ENCODE peak calls at places on chromosomes 2 and 18, in seven cellular contexts. O is AG04450, V is RWPE1, K is GM13976, X is GM12865, D is gastrocnemius medialis, M is neural crest cell. G is an unnamed sample.

GRCh38 chr2:187009483-187010239 is 160.7 kb upstream of the ZSWIM2 start:
- DNase-seq in O (no peak), V (peak), K (no peak), X (no peak), D (no peak), M (no peak), G (no peak)

GRCh38 chr18:57627488-57627887 is 5.9 kb upstream of the NARS1 start:
- DNase-seq in O (no peak), V (no peak), K (no peak), X (no peak), D (no peak), M (no peak), G (no peak)

GRCh38 chr2:41647468-41648042 is 400.3 kb upstream of the PKDCC start:
- DNase-seq in O (no peak), V (no peak), K (no peak), X (no peak), D (no peak), M (no peak), G (no peak)

GRCh38 chr18:76679259-76679658 is 143.1 kb upstream of the ZNF236 start:
- DNase-seq in O (no peak), V (no peak), K (no peak), X (no peak), D (no peak), M (no peak), G (peak)

GRCh38 chr2:158999458-158999857 is 31.0 kb downstream of the TANC1 start:
- DNase-seq in O (no peak), V (no peak), K (no peak), X (no peak), D (no peak), M (no peak), G (no peak)

GRCh38 chr2:189673661-189674373 is 653 bp upstream of the ANKAR start:
- DNase-seq in O (no peak), V (no peak), K (no peak), X (no peak), D (no peak), M (no peak), G (no peak)

GRCh38 chr2:108182489-108182888 is 57.3 kb upstream of the SULT1C3 start:
- DNase-seq in O (no peak), V (no peak), K (no peak), X (peak), D (no peak), M (peak), G (no peak)

GRCh38 chr2:128268611-128269357 is 49.9 kb downstream of the HS6ST1 start:
- DNase-seq in O (no peak), V (no peak), K (no peak), X (no peak), D (no peak), M (no peak), G (no peak)

GRCh38 chr2:200788129-200788718 is 23.5 kb upstream of the BZW1 start:
- DNase-seq in O (no peak), V (no peak), K (no peak), X (no peak), D (no peak), M (no peak), G (no peak)

DNA sequence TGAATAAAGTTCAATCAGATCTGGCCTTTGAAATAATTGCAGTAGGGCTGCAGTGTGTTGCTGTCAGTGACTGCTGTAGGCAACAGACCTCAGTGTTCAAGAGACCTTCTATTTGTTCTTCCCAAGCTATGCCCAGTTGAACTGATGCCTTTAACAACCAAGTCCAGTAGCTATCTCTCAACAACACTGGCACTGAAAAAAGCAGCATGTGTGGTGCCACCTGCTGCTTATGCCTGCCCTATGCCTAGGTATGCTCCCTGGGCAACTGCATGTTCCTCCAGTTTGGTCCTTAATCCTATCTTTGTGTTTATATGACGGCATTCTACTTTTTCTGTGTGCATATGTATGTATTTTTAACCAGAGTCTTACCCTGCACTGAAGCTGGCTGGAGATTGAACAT is 523.9 kb upstream of the MEX3C start:
- DNase-seq in O (no peak), V (no peak), K (no peak), X (no peak), D (no peak), M (no peak), G (no peak)
- TF ChIP-seq CTCF in O (no peak), V (no peak), K (no peak), X (no peak), D (no peak), M (no peak), G (no peak)

DNA sequence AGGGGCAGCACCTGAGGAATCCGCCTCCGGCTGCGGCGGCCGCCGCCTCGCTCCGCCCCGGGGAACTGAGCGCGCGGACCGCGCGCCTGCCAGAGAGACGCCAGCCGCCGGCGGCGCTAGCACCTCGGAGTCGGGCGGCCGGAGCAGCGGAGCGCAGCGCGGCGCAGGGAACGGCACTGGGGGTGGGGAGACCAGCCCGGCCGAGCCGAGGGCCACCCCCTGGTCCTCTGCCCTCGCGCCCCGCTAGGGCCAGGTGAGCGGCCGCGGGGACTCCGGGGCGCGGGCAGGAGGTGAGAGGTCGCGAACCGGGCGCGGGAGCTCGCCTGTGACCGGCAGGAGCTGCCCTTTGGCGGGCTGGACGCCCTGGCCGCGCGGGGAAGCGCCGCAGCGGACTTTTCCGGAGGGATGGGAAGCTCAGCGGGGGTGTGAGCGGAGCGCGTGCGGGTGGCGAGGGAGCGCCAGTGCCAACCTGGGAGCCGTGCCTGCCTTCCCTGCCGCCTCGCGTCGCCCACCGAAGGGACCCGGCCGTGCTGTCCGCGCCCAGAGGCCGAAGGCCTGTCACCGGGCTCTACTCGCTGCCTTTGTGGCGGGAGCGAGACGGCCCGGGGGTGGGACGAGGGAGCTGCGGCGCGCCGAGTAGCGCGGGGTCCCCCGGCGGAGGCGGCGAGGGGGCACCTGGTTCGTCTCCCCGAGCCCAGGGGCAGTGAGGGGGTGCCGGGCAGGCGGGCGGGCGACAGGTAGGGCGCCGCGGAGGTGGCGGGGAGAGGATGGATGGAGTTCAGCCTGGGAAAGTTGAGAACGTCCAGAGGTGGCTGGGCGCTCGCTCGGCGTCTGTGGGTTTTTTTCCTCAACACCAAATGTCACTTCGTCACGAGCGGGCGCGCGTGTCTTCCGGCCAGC is at the start of gene GREB1L:
- DNase-seq in O (no peak), V (peak), K (peak), X (peak), D (peak), M (peak), G (no peak)
- TF ChIP-seq CTCF in O (no peak), V (peak), K (no peak), X (no peak), D (no peak), M (peak), G (no peak)

GRCh38 chr2:120907822-120908221 is 172.2 kb downstream of the GLI2 start:
- DNase-seq in O (no peak), V (no peak), K (no peak), X (no peak), D (no peak), M (no peak), G (no peak)
- TF ChIP-seq CTCF in O (peak), V (no peak), K (no peak), X (no peak), D (no peak), M (peak), G (no peak)

GRCh38 chr2:57886196-57886786 is 160.3 kb upstream of the VRK2 start:
- DNase-seq in O (no peak), V (no peak), K (no peak), X (no peak), D (no peak), M (no peak), G (no peak)
- TF ChIP-seq CTCF in O (no peak), V (no peak), K (no peak), X (no peak), D (no peak), M (no peak), G (no peak)

DNA sequence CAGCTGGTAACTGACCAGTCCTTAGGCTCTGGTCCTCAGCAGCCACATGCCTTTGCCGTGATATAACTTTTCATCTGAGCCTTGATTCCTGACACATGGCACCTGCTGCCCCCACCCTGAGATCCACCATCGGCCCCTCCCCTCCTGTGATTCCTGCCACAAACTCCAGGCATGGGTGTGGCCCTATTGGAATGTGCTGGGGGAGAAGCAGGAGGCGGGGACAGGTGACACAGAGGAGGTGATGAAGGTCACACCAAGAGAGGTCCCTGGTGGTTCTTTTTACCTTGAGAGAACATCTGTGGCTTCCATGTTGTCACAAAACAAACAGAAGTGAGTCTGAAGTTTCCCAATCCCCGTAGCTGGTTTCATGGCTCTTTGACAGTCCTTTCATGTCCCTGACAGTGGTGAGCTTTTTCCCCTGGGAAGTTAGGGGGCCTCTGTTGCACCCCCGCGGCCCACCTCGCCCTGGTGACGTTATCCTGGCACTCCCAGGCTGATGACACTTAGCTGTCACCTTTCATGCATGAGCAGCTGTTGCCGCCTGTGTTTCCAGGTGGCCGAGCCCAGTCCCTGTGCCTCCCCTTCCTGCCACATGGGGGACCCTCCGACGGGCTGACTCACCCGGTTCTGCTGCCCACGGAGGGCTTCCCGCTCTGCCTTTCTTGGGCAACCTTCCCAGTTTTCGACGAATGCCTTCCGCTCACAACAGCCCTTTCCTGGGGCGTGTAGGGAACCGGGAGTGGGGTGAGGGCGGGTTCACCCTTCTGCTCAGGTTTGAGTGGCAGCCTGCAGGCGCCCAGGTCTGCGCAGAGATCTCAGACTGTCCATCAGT is 66.3 kb upstream of the GLI2 start:
- DNase-seq in O (no peak), V (no peak), K (no peak), X (no peak), D (no peak), M (peak), G (no peak)
- TF ChIP-seq CTCF in O (peak), V (no peak), K (no peak), X (peak), D (no peak), M (peak), G (no peak)

GRCh38 chr2:216006164-216006663 is 7.1 kb downstream of the MREG start:
- DNase-seq in O (no peak), V (peak), K (no peak), X (peak), D (no peak), M (no peak), G (no peak)
- TF ChIP-seq CTCF in O (no peak), V (no peak), K (no peak), X (no peak), D (no peak), M (no peak), G (no peak)

GRCh38 chr2:118014492-118014824 is 588 bp upstream of the CCDC93 start:
- DNase-seq in O (no peak), V (no peak), K (no peak), X (no peak), D (no peak), M (peak), G (peak)

GRCh38 chr2:118013724-118014491 is at the start of gene CCDC93:
- DNase-seq in O (peak), V (peak), K (peak), X (peak), D (peak), M (peak), G (peak)

GRCh38 chr2:118012778-118013177 is 1.1 kb downstream of the CCDC93 start:
- DNase-seq in O (no peak), V (peak), K (no peak), X (no peak), D (no peak), M (no peak), G (no peak)

GRCh38 chr2:118010470-118010869 is 3.4 kb downstream of the CCDC93 start:
- DNase-seq in O (no peak), V (no peak), K (no peak), X (no peak), D (no peak), M (no peak), G (no peak)

GRCh38 chr2:118013221-118013723 is 598 bp downstream of the CCDC93 start:
- DNase-seq in O (no peak), V (peak), K (peak), X (peak), D (peak), M (peak), G (peak)
- TF ChIP-seq CTCF in O (peak), V (no peak), K (no peak), X (no peak), D (no peak), M (no peak), G (no peak)